ENCODE peak calls at places on chromosome 20, in six cellular contexts. A is thoracic aorta; X is AG10803; P is NT2/D1; D is CD8-positive, alpha-beta memory T cell; G is breast epithelium. U is an unnamed sample.

GRCh38 chr20:54219751-54220426 is 12.0 kb downstream of the PFDN4 start:
- DNase-seq in A (no peak), X (peak; percentile 52), P (peak; percentile 35), D (no peak), G (no peak), U (no peak)

GRCh38 chr20:36214684-36215256 is 21.5 kb upstream of the AAR2 start:
- DNase-seq in A (no peak), X (peak; percentile 23), P (no peak), D (no peak), G (no peak), U (peak; percentile 81)

GRCh38 chr20:39266989-39267388 is 304.8 kb downstream of the DHX35 start:
- DNase-seq in A (no peak), X (no peak), P (no peak), D (no peak), G (no peak), U (no peak)

GRCh38 chr20:23879811-23880374 is 345 bp upstream of the CST5 start:
- DNase-seq in A (no peak), X (no peak), P (no peak), D (no peak), G (no peak), U (no peak)

GRCh38 chr20:47792021-47792618 is 6.8 kb upstream of the SULF2 start:
- DNase-seq in A (peak; percentile 82), X (peak; percentile 97), P (peak; percentile 59), D (no peak), G (peak; percentile 83), U (peak; percentile 56)

GRCh38 chr20:43751167-43752050 is 24.6 kb upstream of the GTSF1L start:
- DNase-seq in A (no peak), X (peak; percentile 67), P (no peak), D (no peak), G (no peak), U (no peak)

GRCh38 chr20:61499859-61500258 is 247.8 kb downstream of the CDH4 start:
- DNase-seq in A (no peak), X (peak; percentile 33), P (no peak), D (no peak), G (no peak), U (no peak)

GRCh38 chr20:13298692-13299373 is 77.8 kb downstream of the ISM1 start:
- DNase-seq in A (no peak), X (no peak), P (no peak), D (no peak), G (no peak), U (no peak)

GRCh38 chr20:37389844-37390275 is 43.9 kb downstream of the SRC start:
- DNase-seq in A (no peak), X (no peak), P (no peak), D (no peak), G (no peak), U (peak; percentile 62)

GRCh38 chr20:49460131-49460530 is 22.3 kb downstream of the KCNB1 start:
- DNase-seq in A (no peak), X (no peak), P (no peak), D (no peak), G (no peak), U (no peak)

GRCh38 chr20:23125159-23125558 is 39.0 kb upstream of the CD93 start:
- DNase-seq in A (no peak), X (no peak), P (no peak), D (no peak), G (no peak), U (no peak)

GRCh38 chr20:1212607-1213396 is 9.5 kb downstream of the C20orf202 start:
- DNase-seq in A (peak; percentile 26), X (peak; percentile 65), P (peak; percentile 66), D (peak; percentile 62), G (peak; percentile 38), U (peak; percentile 79)

GRCh38 chr20:59822291-59823029 is 111.0 kb downstream of the SYCP2 start:
- DNase-seq in A (no peak), X (no peak), P (no peak), D (no peak), G (no peak), U (peak; percentile 59)

GRCh38 chr20:8372819-8373218 is 240.8 kb downstream of the PLCB1 start:
- DNase-seq in A (no peak), X (no peak), P (no peak), D (no peak), G (no peak), U (no peak)

GRCh38 chr20:22385602-22386299 is 198.6 kb downstream of the FOXA2 start:
- DNase-seq in A (no peak), X (no peak), P (no peak), D (no peak), G (no peak), U (no peak)

GRCh38 chr20:18645851-18646250 is 58.0 kb downstream of the DTD1 start:
- DNase-seq in A (no peak), X (peak; percentile 17), P (no peak), D (no peak), G (no peak), U (no peak)

GRCh38 chr20:54254596-54254995 is 46.7 kb downstream of the PFDN4 start:
- DNase-seq in A (no peak), X (no peak), P (no peak), D (no peak), G (no peak), U (no peak)

GRCh38 chr20:35363190-35363589 is 48.6 kb downstream of the UQCC1 start:
- DNase-seq in A (no peak), X (no peak), P (no peak), D (no peak), G (no peak), U (no peak)

GRCh38 chr20:14543040-14543439 is 205.6 kb upstream of the FLRT3 start:
- DNase-seq in A (no peak), X (no peak), P (no peak), D (no peak), G (no peak), U (no peak)

GRCh38 chr20:44491635-44492395 is 16.1 kb downstream of the TTPAL start:
- DNase-seq in A (no peak), X (peak; percentile 69), P (no peak), D (no peak), G (no peak), U (no peak)

GRCh38 chr20:45515147-45515913 is at the start of gene SPINT3:
- DNase-seq in A (no peak), X (no peak), P (no peak), D (no peak), G (no peak), U (no peak)

GRCh38 chr20:31662372-31662854 is 24.7 kb downstream of the COX4I2 start:
- DNase-seq in A (no peak), X (no peak), P (no peak), D (no peak), G (no peak), U (no peak)
- H3K4me3 ChIP-seq in A (peak overlapping the region; percentile 74), X (no peak overlapping the region), P (no peak overlapping the region), D (no peak overlapping the region), G (peak overlapping the region; percentile 59), U (no peak overlapping the region)

GRCh38 chr20:3251806-3252205 is 12.8 kb upstream of the SLC4A11 start:
- DNase-seq in A (no peak), X (peak; percentile 29), P (no peak), D (no peak), G (no peak), U (no peak)
- H3K4me3 ChIP-seq in A (no peak overlapping the region), X (no peak overlapping the region), P (no peak overlapping the region), D (no peak overlapping the region), G (no peak overlapping the region), U (no peak overlapping the region)

GRCh38 chr20:62817975-62818591 is 1.2 kb downstream of the COL9A3 start:
- DNase-seq in A (no peak), X (no peak), P (no peak), D (no peak), G (no peak), U (peak; percentile 70)
- H3K4me3 ChIP-seq in A (no peak overlapping the region), X (no peak overlapping the region), P (peak overlapping the region; percentile 65), D (no peak overlapping the region), G (peak overlapping the region; percentile 1), U (no peak overlapping the region)

GRCh38 chr20:58388028-58388601 is 914 bp upstream of the VAPB start:
- DNase-seq in A (no peak), X (no peak), P (no peak), D (no peak), G (no peak), U (no peak)
- H3K4me3 ChIP-seq in A (peak overlapping the region; percentile 87), X (no peak overlapping the region), P (no peak overlapping the region), D (peak overlapping the region; percentile 14), G (peak overlapping the region; percentile 86), U (no peak overlapping the region)

GRCh38 chr20:25303292-25304024 is 55.6 kb downstream of the PYGB start:
- DNase-seq in A (no peak), X (no peak), P (no peak), D (no peak), G (no peak), U (no peak)
- H3K4me3 ChIP-seq in A (no peak overlapping the region), X (no peak overlapping the region), P (no peak overlapping the region), D (no peak overlapping the region), G (no peak overlapping the region), U (no peak overlapping the region)

DNA sequence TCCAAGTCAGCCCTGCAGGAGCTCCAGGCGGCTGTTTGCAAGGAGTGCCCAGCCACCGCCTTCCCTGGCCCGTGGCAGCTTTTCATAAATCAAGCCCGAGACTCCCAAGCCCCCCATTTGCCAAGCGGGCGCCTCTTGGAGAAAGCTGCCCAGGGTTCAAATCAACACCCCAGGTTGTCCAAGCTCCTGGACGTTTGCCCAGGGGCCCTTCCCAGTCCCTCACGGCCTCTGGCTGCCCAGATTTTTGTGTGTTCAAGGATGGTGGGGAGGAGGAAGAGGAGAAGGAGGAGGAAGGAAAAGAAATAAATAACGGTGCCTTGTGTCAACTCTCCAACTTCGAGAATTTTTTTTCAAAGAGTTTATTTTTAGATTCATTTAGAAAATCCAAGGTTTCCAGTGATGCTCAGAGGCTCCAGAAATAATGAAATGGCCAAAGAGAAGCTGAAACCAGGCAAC is 20.6 kb upstream of the NFATC2 start:
- DNase-seq in A (no peak), X (peak; percentile 41), P (no peak), D (no peak), G (no peak), U (no peak)
- H3K4me3 ChIP-seq in A (peak overlapping the region; percentile 73), X (peak overlapping the region; percentile 79), P (peak overlapping the region; percentile 54), D (peak overlapping the region; percentile 36), G (peak overlapping the region; percentile 68), U (peak overlapping the region; percentile 51)

GRCh38 chr20:42492285-42492684 is 697.4 kb downstream of the PTPRT start:
- DNase-seq in A (no peak), X (no peak), P (no peak), D (no peak), G (no peak), U (no peak)
- H3K4me3 ChIP-seq in A (no peak overlapping the region), X (no peak overlapping the region), P (no peak overlapping the region), D (no peak overlapping the region), G (no peak overlapping the region), U (no peak overlapping the region)